ENCODE peak calls at places on chromosome 9, in nine cellular contexts. S is transverse colon, F is HCT116, A is vagina, O is ovary, D is lower leg skin, E is body of pancreas, W is esophagus squamous epithelium, T is mammary epithelial cell. M is an unnamed sample.

GRCh38 chr9:124284940-124285441 is 27.2 kb downstream of the NEK6 start:
- DNase-seq in A (no peak), F (no peak), O (no peak), W (no peak), T (no peak), D (no peak), S (no peak), E (no peak), M (peak)

GRCh38 chr9:36039696-36040095 is 3.0 kb downstream of the RECK start:
- DNase-seq in W (no peak), F (no peak), A (no peak), T (peak), O (no peak), S (no peak), E (no peak), D (no peak), M (no peak)

GRCh38 chr9:106697799-106698591 is 165.0 kb upstream of the ZNF462 start:
- DNase-seq in S (peak), F (no peak), E (peak), T (peak), W (no peak), O (peak), D (peak), A (no peak), M (peak)

GRCh38 chr9:31916591-31917223 is 467.7 kb upstream of the ACO1 start:
- DNase-seq in A (no peak), S (no peak), T (no peak), F (no peak), O (no peak), E (no peak), D (no peak), W (no peak), M (no peak)

GRCh38 chr9:121698627-121699270 is 47.3 kb downstream of the DAB2IP start:
- DNase-seq in S (no peak), O (peak), E (peak), F (no peak), W (no peak), T (no peak), D (no peak), A (no peak), M (no peak)

GRCh38 chr9:74293479-74293878 is 203.7 kb upstream of the RORB start:
- DNase-seq in E (no peak), O (no peak), A (no peak), T (no peak), S (no peak), W (no peak), D (no peak), F (no peak), M (no peak)

GRCh38 chr9:72960446-72960845 is 7.6 kb upstream of the ALDH1A1 start:
- DNase-seq in D (no peak), E (no peak), T (peak), S (no peak), O (no peak), W (no peak), F (no peak), A (no peak), M (no peak)

GRCh38 chr9:137866226-137867141 is 11.1 kb upstream of the CACNA1B start:
- DNase-seq in O (no peak), T (no peak), D (no peak), W (no peak), E (no peak), A (no peak), S (no peak), F (no peak), M (no peak)

GRCh38 chr9:15718423-15718822 is 165.6 kb downstream of the CCDC171 start:
- DNase-seq in T (no peak), F (no peak), A (no peak), W (no peak), D (no peak), E (no peak), S (no peak), O (no peak), M (no peak)

GRCh38 chr9:121825481-121825830 is 174.0 kb downstream of the DAB2IP start:
- DNase-seq in A (no peak), S (no peak), O (peak), F (no peak), T (no peak), W (no peak), D (no peak), E (no peak), M (peak)

GRCh38 chr9:120655005-120655622 is 59.2 kb downstream of the MEGF9 start:
- DNase-seq in S (no peak), O (no peak), A (no peak), T (peak), D (no peak), E (no peak), W (no peak), F (no peak), M (no peak)

GRCh38 chr9:38622083-38622674 is 1.8 kb upstream of the ANKRD18A start:
- DNase-seq in D (no peak), S (peak), O (no peak), T (no peak), W (no peak), A (no peak), F (no peak), E (peak), M (peak)

GRCh38 chr9:123687246-123687721 is 242.6 kb downstream of the DENND1A start:
- DNase-seq in A (no peak), W (no peak), T (no peak), F (no peak), S (no peak), O (no peak), D (no peak), E (no peak), M (no peak)

GRCh38 chr9:120267929-120268328 is 312.0 kb downstream of the CDK5RAP2 start:
- DNase-seq in T (no peak), F (no peak), E (no peak), O (no peak), A (no peak), W (no peak), S (no peak), D (no peak), M (no peak)

GRCh38 chr9:37430841-37431597 is 8.5 kb downstream of the GRHPR start:
- DNase-seq in A (no peak), O (no peak), F (no peak), D (no peak), W (no peak), E (no peak), T (no peak), S (no peak), M (peak)

GRCh38 chr9:114924327-114924726 is 6.1 kb downstream of the TNFSF8 start:
- DNase-seq in T (no peak), A (no peak), W (no peak), D (no peak), F (no peak), O (no peak), E (no peak), S (no peak), M (no peak)

GRCh38 chr9:108290839-108291585 is 564.8 kb downstream of the ACTL7B start:
- DNase-seq in T (no peak), S (no peak), W (no peak), D (no peak), E (no peak), A (no peak), F (no peak), O (no peak), M (no peak)

GRCh38 chr9:1047605-1048235 is 2.4 kb upstream of the DMRT2 start:
- DNase-seq in O (no peak), T (no peak), A (no peak), E (no peak), F (no peak), W (no peak), S (peak), D (no peak), M (no peak)

GRCh38 chr9:90815944-90816357 is 14.3 kb downstream of the SYK start:
- DNase-seq in A (no peak), F (no peak), O (no peak), W (no peak), T (no peak), S (no peak), D (no peak), E (no peak), M (no peak)

GRCh38 chr9:124441291-124441690 is 9.0 kb upstream of the ADGRD2 start:
- DNase-seq in W (no peak), T (no peak), F (no peak), A (no peak), O (no peak), D (no peak), E (no peak), S (no peak), M (no peak)

GRCh38 chr9:7161469-7161868 is 403.7 kb downstream of the KDM4C start:
- DNase-seq in T (no peak), A (no peak), E (no peak), O (no peak), W (no peak), S (no peak), D (no peak), F (no peak), M (no peak)

GRCh38 chr9:93288891-93289883 is 105.2 kb downstream of the WNK2 start:
- DNase-seq in W (no peak), D (no peak), F (no peak), S (no peak), E (peak), A (no peak), T (peak), O (peak), M (no peak)

GRCh38 chr9:89463986-89464901 is 33.7 kb downstream of the SEMA4D start:
- DNase-seq in E (no peak), T (no peak), S (peak), F (no peak), W (peak), A (no peak), D (no peak), O (no peak), M (no peak)

GRCh38 chr9:81499021-81499454 is 190.3 kb downstream of the TLE1 start:
- DNase-seq in A (no peak), F (no peak), O (no peak), T (no peak), E (peak), S (no peak), D (peak), W (no peak), M (no peak)

GRCh38 chr9:112278152-112278551 is 55.3 kb downstream of the PTBP3 start:
- DNase-seq in A (no peak), F (no peak), W (no peak), T (no peak), D (no peak), E (no peak), O (no peak), S (no peak), M (no peak)

GRCh38 chr9:101840694-101841188 is 102.3 kb upstream of the GRIN3A start:
- DNase-seq in O (no peak), E (no peak), S (no peak), F (no peak), D (no peak), T (no peak), A (no peak), W (no peak), M (no peak)

GRCh38 chr9:112050544-112051475 is 124.3 kb downstream of the SUSD1 start:
- DNase-seq in E (peak), W (no peak), S (peak), A (no peak), D (peak), T (peak), O (no peak), F (no peak), M (no peak)

GRCh38 chr9:2377135-2377534 is 244.5 kb upstream of the VLDLR start:
- DNase-seq in D (no peak), F (no peak), S (no peak), W (no peak), E (no peak), O (no peak), A (no peak), T (no peak), M (no peak)

GRCh38 chr9:76296561-76297276 is 97.5 kb downstream of the RFK start:
- DNase-seq in O (no peak), D (no peak), T (no peak), S (no peak), A (no peak), E (peak), F (no peak), W (no peak), M (no peak)

GRCh38 chr9:9949368-9949767 is 663.4 kb downstream of the PTPRD start:
- DNase-seq in D (no peak), E (no peak), W (no peak), O (no peak), T (no peak), S (no peak), F (no peak), A (no peak), M (no peak)

GRCh38 chr9:9949948-9950347 is 662.9 kb downstream of the PTPRD start:
- DNase-seq in A (no peak), F (no peak), W (no peak), O (no peak), E (no peak), S (no peak), D (no peak), T (no peak), M (no peak)

GRCh38 chr9:9950813-9951212 is 662.0 kb downstream of the PTPRD start:
- DNase-seq in O (no peak), A (no peak), S (no peak), W (no peak), T (no peak), D (no peak), F (no peak), E (no peak), M (no peak)
- H3K4me3 ChIP-seq in O (no peak), A (no peak), S (no peak), W (no peak), T (no peak), D (no peak), F (no peak), E (no peak), M (no peak)

GRCh38 chr9:33719581-33720374 is 75.6 kb upstream of the PRSS3 start:
- DNase-seq in A (no peak), E (peak), D (no peak), O (no peak), W (no peak), T (peak), S (no peak), F (no peak), M (no peak)
- TF ChIP-seq CTCF in A (no peak), E (no peak), D (no peak), O (no peak), W (peak), T (peak), S (peak), F (peak), M (peak)

GRCh38 chr9:98992885-98993569 is 49.3 kb downstream of the COL15A1 start:
- DNase-seq in A (peak), O (no peak), D (no peak), W (no peak), E (no peak), T (no peak), F (no peak), S (no peak), M (no peak)
- H3K4me3 ChIP-seq in A (no peak), O (no peak), D (no peak), W (no peak), E (no peak), T (no peak), F (no peak), S (no peak), M (no peak)

GRCh38 chr9:131559416-131560000 is 14.2 kb downstream of the PRRT1B start:
- DNase-seq in A (no peak), T (no peak), W (no peak), F (no peak), D (no peak), O (no peak), S (no peak), E (no peak), M (no peak)
- TF ChIP-seq CTCF in A (no peak), T (no peak), W (no peak), F (peak), D (no peak), O (no peak), S (no peak), E (peak), M (no peak)

DNA sequence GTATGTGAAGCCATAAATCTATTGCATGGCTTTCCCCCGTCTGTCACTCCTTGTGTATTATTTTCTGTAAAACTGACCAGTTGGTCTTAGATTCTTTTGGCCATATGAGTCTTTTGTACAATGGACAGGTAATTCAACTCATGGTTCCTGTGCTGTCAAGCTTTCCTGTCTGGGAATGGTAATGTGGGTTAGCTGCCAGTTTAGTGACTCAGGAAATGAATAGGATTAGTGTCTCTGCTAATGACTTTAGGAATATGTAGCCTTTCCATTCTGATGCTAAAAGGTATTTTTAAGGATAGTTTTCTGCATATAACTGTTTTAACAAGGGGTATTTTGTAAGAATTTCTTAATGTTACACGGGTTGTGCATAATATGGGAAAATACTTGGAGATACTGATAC is 182.7 kb downstream of the PBX3 start:
- DNase-seq in O (no peak), T (peak), F (no peak), W (no peak), D (no peak), A (no peak), S (no peak), E (no peak), M (no peak)
- H3K4me3 ChIP-seq in O (no peak), T (no peak), F (no peak), W (no peak), D (no peak), A (no peak), S (no peak), E (no peak), M (no peak)

GRCh38 chr9:69168709-69169217 is 5.3 kb upstream of the TJP2 start:
- DNase-seq in O (no peak), D (peak), W (no peak), A (no peak), S (peak), T (peak), F (no peak), E (no peak), M (no peak)

GRCh38 chr9:69170231-69170630 is 3.8 kb upstream of the TJP2 start:
- DNase-seq in A (no peak), O (no peak), E (no peak), F (no peak), S (no peak), W (no peak), D (no peak), T (no peak), M (no peak)

GRCh38 chr9:69172895-69173294 is 1.2 kb upstream of the TJP2 start:
- DNase-seq in T (peak), A (no peak), O (no peak), S (no peak), F (no peak), E (no peak), W (no peak), D (no peak), M (no peak)

GRCh38 chr9:69171517-69171916 is 2.6 kb upstream of the TJP2 start:
- DNase-seq in F (no peak), A (no peak), D (no peak), S (no peak), E (no peak), O (no peak), W (no peak), T (no peak), M (no peak)

DNA sequence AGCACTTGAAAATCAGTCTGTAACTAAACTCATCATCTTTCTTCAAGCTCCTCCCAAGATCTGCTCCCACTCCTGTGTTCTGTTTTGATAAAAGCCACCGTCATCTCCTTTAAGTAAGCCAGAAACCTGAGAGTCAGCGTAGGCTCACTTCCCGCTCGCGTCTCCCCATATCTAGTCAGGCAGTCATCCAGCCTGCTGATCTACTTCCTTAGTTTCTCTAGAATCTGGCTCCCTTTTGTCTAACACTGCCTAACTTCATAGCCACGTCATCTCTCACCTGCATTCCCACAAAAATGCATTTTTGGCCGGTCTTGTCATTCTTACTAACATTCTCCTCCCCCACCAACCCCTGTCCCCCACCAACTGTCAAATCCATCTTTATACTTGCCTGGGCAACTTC is 3.0 kb upstream of the TJP2 start:
- DNase-seq in A (no peak), O (no peak), D (peak), E (no peak), S (no peak), T (peak), W (no peak), F (no peak), M (no peak)
- TF ChIP-seq CTCF in A (no peak), O (no peak), D (no peak), E (no peak), S (no peak), T (no peak), W (no peak), F (no peak), M (no peak)

GRCh38 chr9:133788819-133789733 is 50.9 kb upstream of the SARDH start:
- DNase-seq in S (peak), W (no peak), A (no peak), E (peak), O (no peak), D (peak), T (no peak), F (no peak), M (peak)
- H3K4me3 ChIP-seq in S (no peak), W (no peak), A (no peak), E (no peak), O (no peak), D (no peak), T (no peak), F (no peak), M (peak)